ENCODE peak calls at places on chromosomes 2 and 18, in five cellular contexts. I is brain microvascular endothelial cell, D is pancreas, X is epithelial cell of esophagus, A is astrocyte of the spinal cord. M is an unnamed sample.

GRCh38 chr2:95113464-95113863 is 8.1 kb downstream of the MRPS5 start:
- DNase-seq in I (no peak), D (no peak), X (no peak), A (no peak), M (no peak)

GRCh38 chr2:154452906-154453493 is 245.5 kb upstream of the KCNJ3 start:
- DNase-seq in I (no peak), D (no peak), X (peak), A (peak), M (no peak)

GRCh38 chr2:43419886-43420285 is 176.0 kb downstream of the THADA start:
- DNase-seq in I (no peak), D (no peak), X (no peak), A (no peak), M (no peak)

GRCh38 chr2:228701506-228701905 is 520.0 kb upstream of the SPHKAP start:
- DNase-seq in I (no peak), D (no peak), X (no peak), A (no peak), M (no peak)

GRCh38 chr18:55385770-55386169 is 202.2 kb downstream of the TCF4 start:
- DNase-seq in I (no peak), D (no peak), X (peak), A (no peak), M (no peak)

GRCh38 chr2:43192039-43192438 is 34.4 kb downstream of the ZFP36L2 start:
- DNase-seq in I (no peak), D (no peak), X (no peak), A (no peak), M (no peak)

GRCh38 chr18:3061581-3062416 is 48.9 kb upstream of the LPIN2 start:
- DNase-seq in I (no peak), D (no peak), X (no peak), A (no peak), M (no peak)

GRCh38 chr2:206480620-206481019 is 37.3 kb downstream of the ADAM23 start:
- DNase-seq in I (no peak), D (no peak), X (no peak), A (no peak), M (no peak)

GRCh38 chr18:33184918-33185317 is 255.6 kb downstream of the CCDC178 start:
- DNase-seq in I (no peak), D (no peak), X (no peak), A (no peak), M (no peak)

GRCh38 chr2:68253211-68254068 is 1.1 kb upstream of the PPP3R1 start:
- DNase-seq in I (no peak), D (no peak), X (peak), A (peak), M (no peak)

GRCh38 chr18:68960355-68960754 is 162.5 kb downstream of the CCDC102B start:
- DNase-seq in I (no peak), D (no peak), X (peak), A (peak), M (no peak)

GRCh38 chr18:25563346-25563745 is 211.4 kb upstream of the ZNF521 start:
- DNase-seq in I (no peak), D (no peak), X (no peak), A (no peak), M (no peak)

GRCh38 chr2:37581433-37581832 is 90.0 kb downstream of the CDC42EP3 start:
- DNase-seq in I (no peak), D (no peak), X (no peak), A (no peak), M (no peak)

GRCh38 chr18:9193031-9193430 is 56.5 kb downstream of the ANKRD12 start:
- DNase-seq in I (no peak), D (no peak), X (no peak), A (no peak), M (no peak)

GRCh38 chr2:199471443-199472057 is 13.8 kb upstream of the SATB2 start:
- DNase-seq in I (peak), D (peak), X (no peak), A (peak), M (no peak)

GRCh38 chr18:74951165-74951760 is 257.7 kb downstream of the PTGR3 start:
- DNase-seq in I (peak), D (no peak), X (peak), A (peak), M (peak)

GRCh38 chr2:191345788-191346187 is 100.6 kb downstream of the MYO1B start:
- DNase-seq in I (no peak), D (no peak), X (peak), A (peak), M (no peak)

GRCh38 chr2:174951746-174952145 is 53.4 kb downstream of the CHN1 start:
- DNase-seq in I (peak), D (no peak), X (peak), A (peak), M (peak)

GRCh38 chr2:23375448-23375847 is 9.5 kb upstream of the KLHL29 start:
- DNase-seq in I (no peak), D (no peak), X (peak), A (no peak), M (no peak)

GRCh38 chr2:10222-10875 is 36.0 kb downstream of the FAM110C start:
- DNase-seq in I (no peak), D (peak), X (no peak), A (peak), M (no peak)

GRCh38 chr2:138327967-138328366 is 173.6 kb upstream of the SPOPL start:
- DNase-seq in I (no peak), D (no peak), X (no peak), A (no peak), M (no peak)

GRCh38 chr2:172086349-172087190 is 1.3 kb downstream of the DLX1 start:
- DNase-seq in I (no peak), D (peak), X (peak), A (no peak), M (no peak)

GRCh38 chr2:74690571-74690970 is 36.5 kb downstream of the SEMA4F start:
- DNase-seq in I (peak), D (no peak), X (peak), A (peak), M (no peak)

GRCh38 chr2:233470007-233470687 is 96.4 kb downstream of the USP40 start:
- DNase-seq in I (peak), D (no peak), X (no peak), A (peak), M (no peak)

GRCh38 chr18:69400253-69400975 is at the start of gene DOK6:
- DNase-seq in I (peak), D (peak), X (peak), A (peak), M (no peak)

GRCh38 chr2:225073198-225073597 is 30.9 kb upstream of the DOCK10 start:
- DNase-seq in I (no peak), D (no peak), X (no peak), A (no peak), M (no peak)

GRCh38 chr2:150442484-150442883 is 45.0 kb downstream of the RND3 start:
- DNase-seq in I (no peak), D (no peak), X (no peak), A (no peak), M (no peak)

GRCh38 chr2:159585607-159586006 is 30.7 kb downstream of the BAZ2B start:
- DNase-seq in I (no peak), D (no peak), X (no peak), A (no peak), M (no peak)

GRCh38 chr2:11129598-11130449 is 25.4 kb upstream of the SLC66A3 start:
- DNase-seq in I (no peak), D (peak), X (peak), A (no peak), M (no peak)

GRCh38 chr2:98805412-98806265 is 74.7 kb upstream of the MGAT4A start:
- DNase-seq in I (peak), D (no peak), X (peak), A (peak), M (no peak)

GRCh38 chr2:158745067-158745865 is 49.9 kb upstream of the DAPL1 start:
- DNase-seq in I (peak), D (no peak), X (peak), A (peak), M (peak)

GRCh38 chr2:160936407-160936806 is 223.8 kb upstream of the TANK start:
- DNase-seq in I (no peak), D (no peak), X (peak), A (no peak), M (no peak)

GRCh38 chr2:15259356-15259756 is 301.8 kb downstream of the NBAS start:
- DNase-seq in I (no peak), D (no peak), X (no peak), A (peak), M (no peak)

GRCh38 chr2:11539317-11540147 is 5.7 kb downstream of the GREB1 start:
- DNase-seq in I (no peak), D (peak), X (no peak), A (peak), M (no peak)

GRCh38 chr2:48343571-48344440 is 186.1 kb upstream of the STON1 start:
- DNase-seq in I (peak), D (no peak), X (peak), A (peak), M (peak)

GRCh38 chr18:12420831-12421421 is 13.2 kb downstream of the PRELID3A start:
- DNase-seq in I (no peak), D (peak), X (no peak), A (peak), M (no peak)

DNA sequence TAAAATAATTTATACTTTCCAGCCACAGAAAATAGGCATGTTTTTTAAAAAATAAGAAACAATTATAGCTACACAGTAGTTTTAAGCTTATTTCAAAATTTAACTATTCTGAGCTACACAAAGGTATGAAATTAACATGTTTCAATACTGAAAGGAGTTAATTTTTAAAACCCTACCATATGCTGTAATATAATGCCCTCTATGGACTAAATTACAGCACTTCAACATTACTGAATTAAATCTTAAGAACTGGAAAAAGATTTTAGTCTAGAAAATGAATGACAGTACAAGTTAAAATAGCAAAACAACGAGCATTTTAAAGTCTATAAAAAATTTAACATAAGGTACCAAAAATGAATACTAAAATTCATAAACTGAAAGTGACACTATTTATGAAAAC is 36.3 kb downstream of the RTN4 start:
- DNase-seq in I (no peak), D (no peak), X (no peak), A (no peak), M (no peak)
- TF ChIP-seq CTCF in I (no peak), D (no peak), X (no peak), A (no peak), M (no peak)

GRCh38 chr2:168504323-168504722 is 48.3 kb downstream of the CERS6 start:
- DNase-seq in I (no peak), D (no peak), X (no peak), A (no peak), M (no peak)
- H3K4me3 ChIP-seq in I (no peak), D (no peak), X (no peak), A (no peak), M (no peak)

DNA sequence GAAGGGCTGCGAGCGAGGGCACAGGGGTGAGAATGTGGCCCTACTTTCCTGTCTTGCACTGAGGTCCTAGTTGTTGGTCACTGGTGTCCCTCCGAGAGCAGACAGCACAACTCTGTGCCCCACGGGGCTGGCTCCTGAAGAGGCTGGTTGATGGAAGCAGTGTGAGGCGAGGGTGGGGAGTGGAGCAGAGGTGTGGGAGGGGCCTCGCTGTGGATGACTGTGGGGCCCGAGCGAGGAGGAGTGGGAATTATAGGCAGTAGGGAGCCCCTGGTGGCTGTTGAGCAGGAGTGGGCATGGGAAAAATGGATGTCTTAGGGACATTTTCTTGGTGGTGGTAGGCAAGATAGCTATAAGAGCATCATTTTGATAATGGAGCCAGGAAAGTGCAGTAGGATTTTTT is 660.5 kb upstream of the HS6ST1 start:
- DNase-seq in I (no peak), D (no peak), X (no peak), A (no peak), M (no peak)
- TF ChIP-seq CTCF in I (no peak), D (no peak), X (no peak), A (no peak), M (no peak)

GRCh38 chr18:78981652-78981955 is 2.0 kb downstream of the SALL3 start:
- DNase-seq in I (no peak), D (no peak), X (no peak), A (no peak), M (no peak)

GRCh38 chr18:78983530-78983929 is 3.9 kb downstream of the SALL3 start:
- DNase-seq in I (no peak), D (no peak), X (no peak), A (peak), M (no peak)

GRCh38 chr18:78980777-78981651 is 1.4 kb downstream of the SALL3 start:
- DNase-seq in I (no peak), D (no peak), X (no peak), A (peak), M (no peak)

GRCh38 chr18:78980279-78980771 is 707 bp downstream of the SALL3 start:
- DNase-seq in I (no peak), D (peak), X (no peak), A (no peak), M (no peak)

DNA sequence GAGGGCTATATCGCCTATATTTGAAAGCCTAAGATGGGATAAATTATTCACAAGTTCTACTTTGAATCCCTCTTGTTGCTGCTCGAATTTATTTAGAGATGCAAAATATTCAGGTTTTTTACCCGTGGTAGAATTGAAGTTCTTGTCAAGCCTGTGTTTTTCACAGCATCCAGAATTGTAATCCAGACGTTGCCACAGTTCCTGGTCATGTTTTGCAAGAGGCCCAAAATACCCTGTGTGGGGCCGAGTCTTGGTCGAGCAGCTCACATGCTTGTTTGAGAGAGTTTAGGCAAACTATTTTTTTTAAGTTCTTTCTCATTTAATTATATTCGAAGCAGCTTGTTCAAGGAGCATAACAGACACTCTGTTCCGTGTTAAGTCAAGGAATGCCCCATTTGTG is 2.6 kb downstream of the SALL3 start:
- DNase-seq in I (no peak), D (no peak), X (no peak), A (peak), M (no peak)
- H3K4me3 ChIP-seq in I (no peak), D (no peak), X (no peak), A (no peak), M (no peak)

DNA sequence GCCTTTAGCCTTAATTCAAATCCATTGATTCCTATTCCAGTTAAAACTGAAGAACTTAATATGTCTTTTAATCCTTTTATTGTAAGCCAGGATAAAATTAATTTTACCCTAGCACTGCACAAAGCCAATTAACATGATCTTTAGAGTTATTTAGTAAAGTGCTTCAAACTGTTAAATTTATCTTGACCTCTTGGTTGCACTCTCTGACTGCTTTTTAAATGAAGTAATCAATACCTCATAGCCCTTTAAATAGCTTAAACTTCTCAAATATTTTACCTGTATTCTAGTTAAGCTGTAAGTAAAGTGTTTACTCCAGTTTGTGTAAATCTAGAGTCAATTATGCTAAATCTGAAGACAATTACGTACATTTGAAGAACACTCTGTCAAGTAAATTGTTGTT is 221.0 kb downstream of the WDR7 start:
- DNase-seq in I (no peak), D (no peak), X (no peak), A (no peak), M (no peak)
- TF ChIP-seq CTCF in I (no peak), D (no peak), X (no peak), A (no peak), M (no peak)

GRCh38 chr2:197806317-197806633 is 1.9 kb downstream of the PLCL1 start:
- DNase-seq in I (no peak), D (no peak), X (peak), A (no peak), M (no peak)

GRCh38 chr2:197803033-197803444 is 1.4 kb upstream of the PLCL1 start:
- DNase-seq in I (peak), D (no peak), X (peak), A (peak), M (no peak)

GRCh38 chr2:197804758-197805597 is 585 bp downstream of the PLCL1 start:
- DNase-seq in I (no peak), D (peak), X (no peak), A (peak), M (no peak)

GRCh38 chr2:197804049-197804757 is at the start of gene PLCL1:
- DNase-seq in I (peak), D (peak), X (peak), A (peak), M (peak)

GRCh38 chr2:197805598-197806316 is 1.4 kb downstream of the PLCL1 start:
- DNase-seq in I (no peak), D (no peak), X (no peak), A (no peak), M (no peak)
- H3K4me3 ChIP-seq in I (peak), D (peak), X (no peak), A (peak), M (peak)

GRCh38 chr2:152186257-152186656 is 10.7 kb upstream of the STAM2 start:
- DNase-seq in I (peak), D (no peak), X (no peak), A (no peak), M (no peak)

GRCh38 chr2:152189622-152190495 is 14.3 kb upstream of the STAM2 start:
- DNase-seq in I (peak), D (no peak), X (peak), A (peak), M (no peak)
- TF ChIP-seq CTCF in I (peak), D (peak), X (peak), A (peak), M (peak)